ENCODE peak calls at places on chromosome 2, in four cellular contexts. I, Q, Z and B are unnamed samples.
A peak's percentile ranks its signal among the peaks of the same experiment; 100 is the strongest.

GRCh38 chr2:202154613-202155281 is 81.7 kb downstream of the KIAA2012 start:
- DNase-seq in I (no peak), Q (no peak), Z (no peak), B (no peak)

GRCh38 chr2:112831956-112832567 is 4.5 kb downstream of the IL1B start:
- DNase-seq in I (no peak), Q (no peak), Z (no peak), B (no peak)

GRCh38 chr2:196677404-196677803 is 37.9 kb downstream of the CCDC150 start:
- DNase-seq in I (no peak), Q (no peak), Z (no peak), B (no peak)

GRCh38 chr2:96174251-96175144 is 29.3 kb upstream of the DUSP2 start:
- DNase-seq in I (peak; percentile 62), Q (peak; percentile 71), Z (peak; percentile 94), B (no peak)

GRCh38 chr2:24885221-24886113 is 34.6 kb downstream of the ADCY3 start:
- DNase-seq in I (no peak), Q (no peak), Z (no peak), B (no peak)

GRCh38 chr2:111534816-111535803 is 348.9 kb downstream of the ANAPC1 start:
- DNase-seq in I (no peak), Q (no peak), Z (no peak), B (no peak)

GRCh38 chr2:15636972-15637785 is 45.5 kb downstream of the DDX1 start:
- DNase-seq in I (peak; percentile 82), Q (peak; percentile 39), Z (no peak), B (no peak)

GRCh38 chr2:166068981-166069380 is 58.8 kb downstream of the SCN1A start:
- DNase-seq in I (no peak), Q (no peak), Z (no peak), B (no peak)

GRCh38 chr2:176123847-176124273 is 1.3 kb downstream of the HOXD9 start:
- DNase-seq in I (no peak), Q (no peak), Z (peak; percentile 55), B (peak; percentile 63)

GRCh38 chr2:205787761-205788160 is 105.5 kb downstream of the NRP2 start:
- DNase-seq in I (peak; percentile 72), Q (no peak), Z (no peak), B (no peak)

GRCh38 chr2:142840438-142840837 is 37.0 kb upstream of the KYNU start:
- DNase-seq in I (no peak), Q (no peak), Z (no peak), B (no peak)

GRCh38 chr2:189783451-189783926 is 650 bp downstream of the ORMDL1 start:
- DNase-seq in I (no peak), Q (no peak), Z (no peak), B (no peak)

DNA sequence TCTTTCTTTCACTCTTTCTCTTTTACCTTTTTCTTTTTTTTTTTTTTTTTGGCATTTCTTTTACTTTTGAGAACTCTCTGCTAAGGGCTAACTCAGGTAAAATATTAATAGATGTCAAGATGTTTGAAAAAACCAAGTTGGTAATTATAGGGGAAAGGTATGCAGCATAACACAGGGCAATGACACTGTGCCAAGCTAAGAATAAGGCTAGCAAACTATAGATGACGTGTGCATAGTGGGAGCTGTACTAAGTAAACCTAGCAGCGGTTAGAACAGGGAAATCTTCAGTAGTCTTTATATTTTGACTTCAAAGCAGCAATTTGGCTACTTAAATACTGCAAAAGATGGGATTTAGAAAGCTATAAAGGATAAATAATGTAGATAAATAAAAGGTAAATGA is 415.4 kb upstream of the RGPD4 start:
- DNase-seq in I (no peak), Q (no peak), Z (no peak), B (no peak)
- H3K27ac ChIP-seq in I (no peak overlapping the region), Q (no peak overlapping the region), Z (no peak overlapping the region), B (no peak overlapping the region)

DNA sequence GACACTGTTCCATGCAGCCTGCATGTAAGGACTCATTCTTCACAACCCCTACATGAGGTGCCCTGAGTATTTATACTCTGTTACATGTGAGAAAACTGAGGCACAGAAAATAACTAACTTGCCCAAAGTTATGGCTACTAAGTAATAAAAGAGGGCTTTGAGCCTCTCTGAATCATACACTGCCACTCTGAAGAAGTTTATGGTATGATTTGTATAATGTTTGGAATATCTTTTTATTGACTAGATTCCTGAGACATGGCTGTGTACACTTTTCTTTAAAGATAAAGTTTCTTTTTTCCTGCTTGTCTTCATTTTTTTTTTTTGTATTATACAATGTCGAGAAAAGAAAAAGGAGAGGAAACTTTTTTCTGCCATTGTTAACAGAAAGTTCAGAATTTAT is 723.1 kb upstream of the DDX18 start:
- DNase-seq in I (no peak), Q (no peak), Z (no peak), B (no peak)
- H3K9me3 ChIP-seq in I (no peaks in the 10 kb centered on the region), Q (no peaks in the 10 kb centered on the region), Z (no peaks in the 10 kb centered on the region), B (no peaks in the 10 kb centered on the region)

GRCh38 chr2:42754776-42755140 is 9.2 kb downstream of the OXER1 start:
- DNase-seq in I (no peak), Q (no peak), Z (peak; percentile 74), B (no peak)

GRCh38 chr2:42754021-42754775 is 9.7 kb downstream of the OXER1 start:
- DNase-seq in I (no peak), Q (peak; percentile 97), Z (peak; percentile 87), B (no peak)

GRCh38 chr2:42753188-42753813 is 10.6 kb downstream of the OXER1 start:
- DNase-seq in I (no peak), Q (no peak), Z (peak; percentile 79), B (no peak)

GRCh38 chr2:42755161-42755900 is 8.6 kb downstream of the OXER1 start:
- DNase-seq in I (no peak), Q (no peak), Z (no peak), B (no peak)

DNA sequence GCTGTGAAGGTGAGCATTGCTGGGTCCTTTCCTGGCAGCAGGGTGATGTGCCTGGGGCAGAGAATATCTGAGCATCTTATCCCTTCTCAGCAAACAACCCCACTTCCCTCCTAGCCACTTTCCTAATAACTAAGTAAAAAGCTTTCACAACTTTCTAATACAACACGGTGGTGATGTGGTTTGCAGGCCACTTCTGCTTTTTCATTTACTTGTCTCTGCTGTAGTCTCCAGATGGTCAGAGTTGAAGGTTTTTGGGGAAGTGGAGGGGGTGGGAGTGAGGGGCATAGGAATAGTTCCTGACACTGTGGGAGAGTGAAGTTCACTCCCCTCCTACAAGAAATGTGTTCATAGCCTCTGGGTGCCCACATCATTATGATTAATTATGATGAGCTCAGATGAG is 11.6 kb downstream of the OXER1 start:
- DNase-seq in I (peak; percentile 27), Q (no peak), Z (no peak), B (no peak)
- H3K27ac ChIP-seq in I (no peak overlapping the region), Q (no peak overlapping the region), Z (peak overlapping the region; percentile 49), B (no peak overlapping the region)

DNA sequence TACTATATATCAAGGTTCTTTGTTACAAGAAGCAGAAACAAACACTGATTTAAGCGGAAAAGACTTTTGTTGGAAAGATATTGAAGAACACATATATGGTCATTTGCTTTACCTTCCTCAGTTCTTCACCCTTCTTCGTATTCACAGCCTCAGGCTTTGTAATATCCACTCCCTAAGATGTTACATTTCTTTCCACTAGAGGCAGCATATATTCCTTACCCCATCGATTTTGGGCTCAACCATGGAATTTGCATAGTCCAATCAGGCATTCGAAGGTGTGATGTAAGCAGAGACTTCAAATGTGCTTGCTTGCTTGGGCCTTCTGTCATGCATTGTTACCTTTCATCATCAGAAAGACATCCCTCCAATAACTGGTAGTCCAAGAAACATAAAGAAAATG is 287.4 kb downstream of the PID1 start:
- DNase-seq in I (no peak), Q (no peak), Z (no peak), B (no peak)
- H3K9me3 ChIP-seq in I (peaks cover 11% of the 10 kb centered on the region), Q (no peaks in the 10 kb centered on the region), Z (no peaks in the 10 kb centered on the region), B (no peaks in the 10 kb centered on the region)

GRCh38 chr2:12720181-12720580 is 3.4 kb downstream of the TRIB2 start:
- DNase-seq in I (no peak), Q (no peak), Z (no peak), B (no peak)
- H3K27ac ChIP-seq in I (peak overlapping the region; percentile 96), Q (peak overlapping the region; percentile 94), Z (peak overlapping the region; percentile 97), B (peak overlapping the region; percentile 91)

GRCh38 chr2:79552653-79553052 is 39.8 kb downstream of the CTNNA2 start:
- DNase-seq in I (no peak), Q (no peak), Z (no peak), B (no peak)

DNA sequence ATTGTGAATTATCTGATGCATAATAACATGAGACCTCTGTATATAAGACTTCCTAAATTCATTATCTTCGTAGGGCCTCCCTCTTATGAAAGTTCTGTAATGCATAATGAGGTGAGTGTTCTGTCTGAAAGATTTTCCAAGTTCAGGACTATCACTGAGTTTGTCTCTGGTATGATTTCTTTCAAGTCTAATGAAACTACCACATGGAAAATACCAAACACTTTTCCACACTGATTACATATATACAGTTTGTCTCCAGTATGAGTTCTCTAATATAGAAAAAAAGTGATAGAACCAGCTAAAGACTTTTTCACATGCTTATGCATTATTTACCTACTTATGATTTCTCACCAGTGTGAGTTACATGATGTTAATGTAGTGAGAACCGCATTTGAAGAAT is 34.7 kb downstream of the CTNNA2 start:
- DNase-seq in I (no peak), Q (no peak), Z (no peak), B (no peak)
- H3K9me3 ChIP-seq in I (peaks cover 69% of the 10 kb centered on the region), Q (peaks cover 5% of the 10 kb centered on the region), Z (no peaks in the 10 kb centered on the region), B (peaks cover 32% of the 10 kb centered on the region)